ENCODE peak calls at places on chromosomes 13 and 19, in five cellular contexts. One of them, this sample, is unnamed. For H3K36me3, the result is how much of the 10 kb centered on the place peaks cover.

GRCh38 chr13:52447815-52448552 is 2.5 kb downstream of the VPS36 start:
- DNase-seq in brain microvascular endothelial cell: no peak
- DNase-seq in Panc1: no peak
- DNase-seq in uterus: no peak
- DNase-seq in GM23338: peak
- DNase-seq in this sample: no peak

GRCh38 chr19:32599736-32600157 is 18.8 kb downstream of the PDCD5 start:
- DNase-seq in Panc1: peak
- DNase-seq in GM23338: peak
- DNase-seq in uterus: no peak
- DNase-seq in brain microvascular endothelial cell: peak
- DNase-seq in this sample: no peak

GRCh38 chr19:58229255-58229639 is 533 bp downstream of the ZNF544 start:
- DNase-seq in uterus: no peak
- DNase-seq in brain microvascular endothelial cell: peak
- DNase-seq in GM23338: peak
- DNase-seq in Panc1: no peak
- DNase-seq in this sample: no peak

GRCh38 chr19:27392027-27392632 is 1820.8 kb downstream of the UQCRFS1 start:
- DNase-seq in brain microvascular endothelial cell: no peak
- DNase-seq in Panc1: no peak
- DNase-seq in GM23338: no peak
- DNase-seq in uterus: no peak
- DNase-seq in this sample: no peak

GRCh38 chr13:94088742-94089141 is 390.7 kb downstream of the DCT start:
- DNase-seq in Panc1: no peak
- DNase-seq in brain microvascular endothelial cell: no peak
- DNase-seq in uterus: no peak
- DNase-seq in GM23338: no peak
- DNase-seq in this sample: no peak

GRCh38 chr19:12453495-12453894 is 12.7 kb upstream of the ZNF443 start:
- DNase-seq in brain microvascular endothelial cell: no peak
- DNase-seq in uterus: no peak
- DNase-seq in GM23338: peak
- DNase-seq in Panc1: no peak
- DNase-seq in this sample: no peak

GRCh38 chr13:77053192-77053591 is 26.2 kb upstream of the FBXL3 start:
- DNase-seq in uterus: no peak
- DNase-seq in brain microvascular endothelial cell: no peak
- DNase-seq in GM23338: no peak
- DNase-seq in Panc1: no peak
- DNase-seq in this sample: no peak

GRCh38 chr19:16290692-16291091 is 33.9 kb upstream of the KLF2 start:
- DNase-seq in GM23338: no peak
- DNase-seq in brain microvascular endothelial cell: peak
- DNase-seq in Panc1: no peak
- DNase-seq in uterus: peak
- DNase-seq in this sample: no peak

GRCh38 chr13:96650301-96650886 is 343.9 kb downstream of the OXGR1 start:
- DNase-seq in uterus: no peak
- DNase-seq in GM23338: no peak
- DNase-seq in brain microvascular endothelial cell: peak
- DNase-seq in Panc1: no peak
- DNase-seq in this sample: no peak

GRCh38 chr13:108987488-108987887 is 358.1 kb downstream of the MYO16 start:
- DNase-seq in uterus: no peak
- DNase-seq in Panc1: no peak
- DNase-seq in brain microvascular endothelial cell: no peak
- DNase-seq in GM23338: no peak
- DNase-seq in this sample: no peak

GRCh38 chr19:28793391-28794168 is 419.4 kb downstream of the UQCRFS1 start:
- DNase-seq in GM23338: peak
- DNase-seq in brain microvascular endothelial cell: no peak
- DNase-seq in Panc1: no peak
- DNase-seq in uterus: no peak
- DNase-seq in this sample: peak

GRCh38 chr13:45510671-45511070 is 45.9 kb downstream of the COG3 start:
- DNase-seq in Panc1: no peak
- DNase-seq in brain microvascular endothelial cell: no peak
- DNase-seq in uterus: no peak
- DNase-seq in GM23338: peak
- DNase-seq in this sample: no peak

GRCh38 chr19:5253403-5254110 is 87.1 kb downstream of the PTPRS start:
- DNase-seq in Panc1: no peak
- DNase-seq in GM23338: no peak
- DNase-seq in uterus: no peak
- DNase-seq in brain microvascular endothelial cell: peak
- DNase-seq in this sample: no peak

GRCh38 chr13:25738797-25739196 is 313.0 kb downstream of the SHISA2 start:
- DNase-seq in brain microvascular endothelial cell: peak
- DNase-seq in GM23338: no peak
- DNase-seq in uterus: no peak
- DNase-seq in Panc1: no peak
- DNase-seq in this sample: no peak

GRCh38 chr19:32874605-32875004 is 5.0 kb upstream of the SLC7A9 start:
- DNase-seq in GM23338: no peak
- DNase-seq in Panc1: no peak
- DNase-seq in brain microvascular endothelial cell: no peak
- DNase-seq in uterus: no peak
- DNase-seq in this sample: no peak

GRCh38 chr13:39336964-39337363 is 266.0 kb downstream of the LHFPL6 start:
- DNase-seq in brain microvascular endothelial cell: no peak
- DNase-seq in GM23338: no peak
- DNase-seq in Panc1: no peak
- DNase-seq in uterus: no peak
- DNase-seq in this sample: no peak

GRCh38 chr13:46124967-46125933 is 20.4 kb upstream of the CPB2 start:
- DNase-seq in GM23338: no peak
- DNase-seq in brain microvascular endothelial cell: no peak
- DNase-seq in uterus: no peak
- DNase-seq in Panc1: no peak
- DNase-seq in this sample: no peak

GRCh38 chr13:113585828-113586355 is 1.3 kb downstream of the TFDP1 start:
- DNase-seq in uterus: no peak
- DNase-seq in Panc1: no peak
- DNase-seq in GM23338: no peak
- DNase-seq in brain microvascular endothelial cell: no peak
- DNase-seq in this sample: no peak

GRCh38 chr19:31930401-31930800 is 415.0 kb upstream of the ZNF507 start:
- DNase-seq in uterus: no peak
- DNase-seq in GM23338: no peak
- DNase-seq in brain microvascular endothelial cell: no peak
- DNase-seq in Panc1: no peak
- DNase-seq in this sample: no peak

GRCh38 chr19:57106646-57107235 is 13.0 kb upstream of the USP29 start:
- DNase-seq in Panc1: no peak
- DNase-seq in brain microvascular endothelial cell: no peak
- DNase-seq in uterus: no peak
- DNase-seq in GM23338: peak
- DNase-seq in this sample: no peak

GRCh38 chr13:102839462-102839861 is 6.4 kb upstream of the ERCC5 start:
- DNase-seq in uterus: no peak
- DNase-seq in brain microvascular endothelial cell: no peak
- DNase-seq in GM23338: no peak
- DNase-seq in Panc1: no peak
- DNase-seq in this sample: no peak

GRCh38 chr19:51339687-51340656 is 2.0 kb downstream of the VSIG10L start:
- DNase-seq in GM23338: peak
- DNase-seq in uterus: peak
- DNase-seq in brain microvascular endothelial cell: peak
- DNase-seq in Panc1: no peak
- DNase-seq in this sample: peak
- TF ChIP-seq CTCF in GM23338: no peak
- TF ChIP-seq CTCF in uterus: peak
- TF ChIP-seq CTCF in brain microvascular endothelial cell: no peak
- TF ChIP-seq CTCF in Panc1: peak
- TF ChIP-seq CTCF in this sample: peak

DNA sequence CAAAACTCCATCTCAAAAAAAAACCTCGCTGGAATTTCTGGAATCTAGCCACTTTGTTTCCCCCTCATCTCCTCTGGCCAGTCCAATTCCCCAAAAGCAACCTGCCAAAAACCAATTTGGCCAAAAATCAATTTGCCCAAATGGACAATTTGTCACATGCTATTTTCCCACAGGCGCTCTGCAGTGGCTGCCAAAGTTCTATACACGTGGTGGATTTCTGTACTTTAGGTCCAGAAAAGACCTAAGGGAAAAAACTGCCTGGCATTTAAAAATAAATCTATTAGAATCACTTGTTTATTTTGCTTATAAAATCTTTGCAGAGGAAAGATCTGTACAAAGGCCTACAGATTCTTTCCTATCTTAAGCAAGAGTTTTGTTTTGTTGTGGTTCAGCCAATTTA is 79.4 kb downstream of the MAP4K1 start:
- DNase-seq in Panc1: no peak
- DNase-seq in uterus: no peak
- DNase-seq in brain microvascular endothelial cell: no peak
- DNase-seq in GM23338: no peak
- DNase-seq in this sample: no peak
- H3K36me3 ChIP-seq in Panc1: under half
- H3K36me3 ChIP-seq in uterus: under half
- H3K36me3 ChIP-seq in brain microvascular endothelial cell: under half
- H3K36me3 ChIP-seq in GM23338: under half
- H3K36me3 ChIP-seq in this sample: under half

GRCh38 chr19:30350995-30351394 is 21.2 kb upstream of the ZNF536 start:
- DNase-seq in Panc1: no peak
- DNase-seq in uterus: no peak
- DNase-seq in GM23338: no peak
- DNase-seq in brain microvascular endothelial cell: no peak
- DNase-seq in this sample: no peak
- TF ChIP-seq CTCF in Panc1: no peak
- TF ChIP-seq CTCF in uterus: no peak
- TF ChIP-seq CTCF in GM23338: no peak
- TF ChIP-seq CTCF in brain microvascular endothelial cell: no peak
- TF ChIP-seq CTCF in this sample: no peak

GRCh38 chr19:11130824-11131455 is 24.6 kb downstream of the SPC24 start:
- DNase-seq in Panc1: no peak
- DNase-seq in brain microvascular endothelial cell: peak
- DNase-seq in uterus: peak
- DNase-seq in GM23338: peak
- DNase-seq in this sample: peak

GRCh38 chr19:11131471-11131870 is 24.1 kb downstream of the SPC24 start:
- DNase-seq in GM23338: no peak
- DNase-seq in uterus: no peak
- DNase-seq in brain microvascular endothelial cell: no peak
- DNase-seq in Panc1: no peak
- DNase-seq in this sample: no peak

GRCh38 chr19:11125994-11126685 is 29.4 kb downstream of the SPC24 start:
- DNase-seq in Panc1: no peak
- DNase-seq in brain microvascular endothelial cell: peak
- DNase-seq in uterus: peak
- DNase-seq in GM23338: peak
- DNase-seq in this sample: no peak

GRCh38 chr19:11123076-11123567 is 32.5 kb downstream of the SPC24 start:
- DNase-seq in Panc1: no peak
- DNase-seq in brain microvascular endothelial cell: no peak
- DNase-seq in uterus: no peak
- DNase-seq in GM23338: no peak
- DNase-seq in this sample: no peak

GRCh38 chr19:11127905-11128304 is 27.7 kb downstream of the SPC24 start:
- DNase-seq in Panc1: no peak
- DNase-seq in GM23338: no peak
- DNase-seq in brain microvascular endothelial cell: no peak
- DNase-seq in uterus: no peak
- DNase-seq in this sample: no peak
- H3K36me3 ChIP-seq in Panc1: under half
- H3K36me3 ChIP-seq in GM23338: half or more
- H3K36me3 ChIP-seq in brain microvascular endothelial cell: half or more
- H3K36me3 ChIP-seq in uterus: under half
- H3K36me3 ChIP-seq in this sample: under half

GRCh38 chr19:45467115-45467455 is 711 bp upstream of the FOSB start:
- DNase-seq in uterus: no peak
- DNase-seq in brain microvascular endothelial cell: no peak
- DNase-seq in GM23338: peak
- DNase-seq in Panc1: no peak
- DNase-seq in this sample: no peak
- TF ChIP-seq CTCF in uterus: no peak
- TF ChIP-seq CTCF in brain microvascular endothelial cell: peak
- TF ChIP-seq CTCF in GM23338: no peak
- TF ChIP-seq CTCF in Panc1: no peak
- TF ChIP-seq CTCF in this sample: no peak

DNA sequence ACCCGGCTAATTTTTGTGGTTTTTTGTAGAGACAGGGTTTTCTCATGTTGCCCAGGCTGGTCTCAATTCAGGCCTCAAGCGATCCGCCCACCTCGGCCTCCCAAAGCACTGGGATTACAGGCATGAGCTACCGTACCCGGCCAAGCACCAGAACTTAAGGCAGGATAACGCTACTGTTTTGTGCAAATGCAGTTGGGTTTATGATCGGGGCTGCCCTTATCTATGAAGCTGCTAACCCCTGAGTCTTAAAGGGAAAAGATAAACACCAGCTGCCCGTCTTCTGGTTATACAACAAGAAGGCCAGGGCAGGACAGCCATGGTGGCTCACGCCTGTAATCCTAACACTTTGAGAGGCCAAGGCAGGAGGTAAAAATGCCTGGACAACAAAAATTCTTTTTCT is 12.6 kb upstream of the TM6SF2 start:
- DNase-seq in brain microvascular endothelial cell: no peak
- DNase-seq in GM23338: no peak
- DNase-seq in Panc1: no peak
- DNase-seq in uterus: no peak
- DNase-seq in this sample: no peak
- H3K36me3 ChIP-seq in brain microvascular endothelial cell: under half
- H3K36me3 ChIP-seq in GM23338: under half
- H3K36me3 ChIP-seq in Panc1: under half
- H3K36me3 ChIP-seq in uterus: under half
- H3K36me3 ChIP-seq in this sample: under half

This sample was measured in GM06990.